ENCODE peak calls at places on chromosomes 3 and 15, in six cellular contexts. One of them, this sample, is unnamed.

GRCh38 chr3:66997560-66998074 is 490 bp upstream of the KBTBD8 start:
- DNase-seq in H9: no peak
- DNase-seq in H1: no peak
- DNase-seq in neuronal stem cell: no peak
- DNase-seq in trophoblast cell: peak; percentile 55
- DNase-seq in IMR-90: peak; percentile 76
- DNase-seq in this sample: no peak

GRCh38 chr3:195911946-195912270 is 3.6 kb upstream of the TNK2 start:
- DNase-seq in H1: no peak
- DNase-seq in IMR-90: no peak
- DNase-seq in H9: peak; percentile 45
- DNase-seq in neuronal stem cell: no peak
- DNase-seq in trophoblast cell: peak; percentile 12
- DNase-seq in this sample: no peak

GRCh38 chr15:71706461-71707229 is 103.7 kb upstream of the NR2E3 start:
- DNase-seq in H9: no peak
- DNase-seq in IMR-90: no peak
- DNase-seq in H1: no peak
- DNase-seq in neuronal stem cell: no peak
- DNase-seq in trophoblast cell: no peak
- DNase-seq in this sample: no peak

GRCh38 chr3:56005196-56005805 is 463.0 kb downstream of the ERC2 start:
- DNase-seq in IMR-90: no peak
- DNase-seq in H9: no peak
- DNase-seq in trophoblast cell: no peak
- DNase-seq in neuronal stem cell: no peak
- DNase-seq in H1: no peak
- DNase-seq in this sample: no peak

GRCh38 chr3:59286791-59287531 is 237.1 kb upstream of the CFAP20DC start:
- DNase-seq in H1: no peak
- DNase-seq in H9: no peak
- DNase-seq in neuronal stem cell: no peak
- DNase-seq in trophoblast cell: no peak
- DNase-seq in IMR-90: peak; percentile 21
- DNase-seq in this sample: peak; percentile 90

GRCh38 chr3:132900479-132900878 is 137.7 kb upstream of the TMEM108 start:
- DNase-seq in IMR-90: no peak
- DNase-seq in H9: no peak
- DNase-seq in neuronal stem cell: no peak
- DNase-seq in H1: no peak
- DNase-seq in trophoblast cell: no peak
- DNase-seq in this sample: no peak

GRCh38 chr3:43338295-43338694 is 52.0 kb downstream of the SNRK start:
- DNase-seq in IMR-90: peak; percentile 13
- DNase-seq in neuronal stem cell: no peak
- DNase-seq in H1: no peak
- DNase-seq in H9: no peak
- DNase-seq in trophoblast cell: no peak
- DNase-seq in this sample: peak; percentile 25

GRCh38 chr15:60044636-60045273 is 40.6 kb downstream of the FOXB1 start:
- DNase-seq in neuronal stem cell: no peak
- DNase-seq in H9: no peak
- DNase-seq in trophoblast cell: no peak
- DNase-seq in IMR-90: no peak
- DNase-seq in H1: no peak
- DNase-seq in this sample: no peak

GRCh38 chr3:101171797-101172196 is 148.6 kb downstream of the IMPG2 start:
- DNase-seq in IMR-90: no peak
- DNase-seq in neuronal stem cell: no peak
- DNase-seq in H1: no peak
- DNase-seq in trophoblast cell: no peak
- DNase-seq in H9: no peak
- DNase-seq in this sample: no peak

GRCh38 chr3:63914312-63914711 is 2.1 kb upstream of the SCAANT1 start:
- DNase-seq in IMR-90: peak; percentile 30
- DNase-seq in trophoblast cell: no peak
- DNase-seq in H9: no peak
- DNase-seq in neuronal stem cell: no peak
- DNase-seq in H1: no peak
- DNase-seq in this sample: peak; percentile 37

GRCh38 chr3:100060685-100061484 is 53.4 kb downstream of the FILIP1L start:
- DNase-seq in trophoblast cell: no peak
- DNase-seq in neuronal stem cell: no peak
- DNase-seq in H9: no peak
- DNase-seq in H1: no peak
- DNase-seq in IMR-90: no peak
- DNase-seq in this sample: no peak

GRCh38 chr3:156160653-156161052 is 40.3 kb downstream of the KCNAB1 start:
- DNase-seq in H1: no peak
- DNase-seq in neuronal stem cell: no peak
- DNase-seq in trophoblast cell: no peak
- DNase-seq in IMR-90: no peak
- DNase-seq in H9: no peak
- DNase-seq in this sample: no peak

GRCh38 chr3:113166719-113167492 is 44.5 kb upstream of the BOC start:
- DNase-seq in neuronal stem cell: peak; percentile 35
- DNase-seq in H9: peak; percentile 57
- DNase-seq in trophoblast cell: no peak
- DNase-seq in IMR-90: peak; percentile 65
- DNase-seq in H1: no peak
- DNase-seq in this sample: peak; percentile 63

GRCh38 chr3:41200669-41201021 is 1.3 kb downstream of the CTNNB1 start:
- DNase-seq in trophoblast cell: peak; percentile 14
- DNase-seq in neuronal stem cell: peak; percentile 54
- DNase-seq in H9: no peak
- DNase-seq in H1: no peak
- DNase-seq in IMR-90: peak; percentile 51
- DNase-seq in this sample: peak; percentile 78

GRCh38 chr15:76177491-76178040 is 117.8 kb downstream of the TMEM266 start:
- DNase-seq in IMR-90: peak; percentile 17
- DNase-seq in neuronal stem cell: no peak
- DNase-seq in H1: no peak
- DNase-seq in H9: no peak
- DNase-seq in trophoblast cell: no peak
- DNase-seq in this sample: peak; percentile 43

GRCh38 chr15:80811781-80812180 is 32.6 kb downstream of the CEMIP start:
- DNase-seq in IMR-90: no peak
- DNase-seq in H9: no peak
- DNase-seq in trophoblast cell: peak; percentile 88
- DNase-seq in neuronal stem cell: no peak
- DNase-seq in H1: no peak
- DNase-seq in this sample: no peak

GRCh38 chr3:39146083-39146501 is 7.3 kb downstream of the CSRNP1 start:
- DNase-seq in trophoblast cell: peak; percentile 55
- DNase-seq in neuronal stem cell: no peak
- DNase-seq in H9: peak; percentile 29
- DNase-seq in H1: no peak
- DNase-seq in IMR-90: no peak
- DNase-seq in this sample: peak; percentile 65

GRCh38 chr3:136353461-136353860 is 103.3 kb downstream of the PCCB start:
- DNase-seq in H1: no peak
- DNase-seq in IMR-90: no peak
- DNase-seq in neuronal stem cell: no peak
- DNase-seq in H9: no peak
- DNase-seq in trophoblast cell: no peak
- DNase-seq in this sample: no peak

GRCh38 chr15:90828111-90828510 is 40.3 kb upstream of the FURIN start:
- DNase-seq in trophoblast cell: no peak
- DNase-seq in neuronal stem cell: no peak
- DNase-seq in H9: no peak
- DNase-seq in IMR-90: no peak
- DNase-seq in H1: no peak
- DNase-seq in this sample: no peak

GRCh38 chr15:40344631-40345120 is 3.9 kb upstream of the CCDC9B start:
- DNase-seq in neuronal stem cell: no peak
- DNase-seq in IMR-90: peak; percentile 69
- DNase-seq in trophoblast cell: no peak
- DNase-seq in H9: peak; percentile 77
- DNase-seq in H1: no peak
- DNase-seq in this sample: peak; percentile 75

GRCh38 chr3:187484547-187485325 is 116.6 kb downstream of the RTP4 start:
- DNase-seq in IMR-90: no peak
- DNase-seq in trophoblast cell: no peak
- DNase-seq in H1: no peak
- DNase-seq in H9: no peak
- DNase-seq in neuronal stem cell: no peak
- DNase-seq in this sample: no peak

GRCh38 chr3:28916713-28917499 is 364.0 kb upstream of the RBMS3 start:
- DNase-seq in IMR-90: peak; percentile 65
- DNase-seq in H1: peak; percentile 0
- DNase-seq in H9: peak; percentile 36
- DNase-seq in trophoblast cell: no peak
- DNase-seq in neuronal stem cell: peak; percentile 12
- DNase-seq in this sample: peak; percentile 69

GRCh38 chr3:113148307-113148703 is 63.1 kb upstream of the BOC start:
- DNase-seq in trophoblast cell: no peak
- DNase-seq in H9: no peak
- DNase-seq in neuronal stem cell: no peak
- DNase-seq in H1: no peak
- DNase-seq in IMR-90: no peak
- DNase-seq in this sample: no peak

GRCh38 chr15:69861331-69862171 is 236.2 kb downstream of the TLE3 start:
- DNase-seq in IMR-90: peak; percentile 62
- DNase-seq in H1: no peak
- DNase-seq in trophoblast cell: peak; percentile 95
- DNase-seq in H9: no peak
- DNase-seq in neuronal stem cell: no peak
- DNase-seq in this sample: peak; percentile 97
- H2AK5ac ChIP-seq in IMR-90: peak overlapping the region; percentile 83
- H2AK5ac ChIP-seq in H1: no peak overlapping the region
- H2AK5ac ChIP-seq in trophoblast cell: no peak overlapping the region
- H2AK5ac ChIP-seq in H9: no peak overlapping the region
- H2AK5ac ChIP-seq in neuronal stem cell: no peak overlapping the region
- H2AK5ac ChIP-seq in this sample: no peak overlapping the region

DNA sequence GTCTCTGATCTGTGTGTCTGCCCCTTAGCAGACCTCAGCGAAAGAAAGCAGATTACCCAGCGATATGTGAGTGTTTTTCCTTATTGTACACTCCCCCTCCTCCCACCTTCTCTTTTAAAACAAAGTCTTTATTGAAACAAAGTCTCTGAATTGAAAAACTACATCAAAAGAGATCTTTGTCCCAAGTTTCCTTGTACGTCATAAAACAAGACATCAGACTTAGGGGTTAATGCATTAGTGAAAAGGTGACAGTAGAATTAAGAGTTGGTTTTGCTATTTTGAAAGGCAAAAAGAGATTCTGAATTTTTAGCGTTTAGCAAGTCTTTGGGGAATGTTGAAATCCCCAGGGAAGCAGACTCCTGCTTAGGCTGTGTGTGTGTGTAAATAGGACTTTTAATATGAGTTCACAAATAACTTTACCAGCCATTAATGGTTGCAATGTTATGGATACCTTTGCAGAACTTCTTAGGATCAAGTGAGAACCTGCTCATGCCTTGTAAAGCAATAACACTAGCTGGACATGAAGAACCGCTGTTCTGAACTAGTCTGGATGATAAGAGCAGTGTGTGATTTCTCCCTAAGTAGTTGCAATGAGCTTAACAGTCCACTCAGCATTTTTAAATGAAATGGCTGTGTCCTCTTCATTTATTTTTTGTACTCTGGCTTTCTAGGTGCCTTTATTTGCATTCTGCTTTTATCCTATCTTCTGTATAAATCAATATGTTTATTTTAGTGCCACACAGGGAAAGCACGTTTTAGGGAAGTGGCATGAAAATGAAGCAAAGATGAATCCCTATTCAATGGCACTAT is 136.6 kb downstream of the MCTP2 start:
- DNase-seq in H9: no peak
- DNase-seq in neuronal stem cell: no peak
- DNase-seq in trophoblast cell: no peak
- DNase-seq in IMR-90: no peak
- DNase-seq in H1: no peak
- DNase-seq in this sample: no peak
- H3K14ac ChIP-seq in H9: no peak overlapping the region
- H3K14ac ChIP-seq in neuronal stem cell: no peak overlapping the region
- H3K14ac ChIP-seq in trophoblast cell: no peak overlapping the region
- H3K14ac ChIP-seq in IMR-90: no peak overlapping the region
- H3K14ac ChIP-seq in H1: no peak overlapping the region
- H3K14ac ChIP-seq in this sample: no peak overlapping the region

GRCh38 chr15:70503073-70503745 is 260.1 kb downstream of the UACA start:
- DNase-seq in IMR-90: no peak
- DNase-seq in neuronal stem cell: no peak
- DNase-seq in H1: no peak
- DNase-seq in trophoblast cell: no peak
- DNase-seq in H9: no peak
- DNase-seq in this sample: no peak

GRCh38 chr15:70503798-70504304 is 259.5 kb downstream of the UACA start:
- DNase-seq in IMR-90: no peak
- DNase-seq in trophoblast cell: no peak
- DNase-seq in H9: no peak
- DNase-seq in H1: no peak
- DNase-seq in neuronal stem cell: no peak
- DNase-seq in this sample: no peak

GRCh38 chr15:70504988-70505387 is 258.4 kb downstream of the UACA start:
- DNase-seq in neuronal stem cell: no peak
- DNase-seq in IMR-90: no peak
- DNase-seq in H1: no peak
- DNase-seq in trophoblast cell: no peak
- DNase-seq in H9: no peak
- DNase-seq in this sample: no peak

GRCh38 chr15:70505411-70505919 is 257.9 kb downstream of the UACA start:
- DNase-seq in H1: no peak
- DNase-seq in trophoblast cell: peak; percentile 74
- DNase-seq in IMR-90: peak; percentile 87
- DNase-seq in neuronal stem cell: no peak
- DNase-seq in H9: no peak
- DNase-seq in this sample: peak; percentile 88

GRCh38 chr15:70504305-70504951 is 258.9 kb downstream of the UACA start:
- DNase-seq in trophoblast cell: peak; percentile 29
- DNase-seq in neuronal stem cell: no peak
- DNase-seq in IMR-90: peak; percentile 55
- DNase-seq in H9: no peak
- DNase-seq in H1: no peak
- DNase-seq in this sample: peak; percentile 71
- H2AK5ac ChIP-seq in trophoblast cell: no peak overlapping the region
- H2AK5ac ChIP-seq in neuronal stem cell: peak overlapping the region; percentile 65
- H2AK5ac ChIP-seq in IMR-90: peak overlapping the region; percentile 45
- H2AK5ac ChIP-seq in H9: no peak overlapping the region
- H2AK5ac ChIP-seq in H1: no peak overlapping the region
- H2AK5ac ChIP-seq in this sample: peak overlapping the region; percentile 62

GRCh38 chr3:122520861-122521260 is 6.1 kb upstream of the KPNA1 start:
- DNase-seq in neuronal stem cell: no peak
- DNase-seq in IMR-90: peak; percentile 73
- DNase-seq in trophoblast cell: no peak
- DNase-seq in H1: no peak
- DNase-seq in H9: no peak
- DNase-seq in this sample: no peak

GRCh38 chr3:122519693-122520092 is 5.0 kb upstream of the KPNA1 start:
- DNase-seq in H9: no peak
- DNase-seq in IMR-90: no peak
- DNase-seq in neuronal stem cell: no peak
- DNase-seq in trophoblast cell: no peak
- DNase-seq in H1: no peak
- DNase-seq in this sample: no peak

GRCh38 chr3:122523317-122523716 is 8.6 kb upstream of the KPNA1 start:
- DNase-seq in trophoblast cell: no peak
- DNase-seq in H9: no peak
- DNase-seq in IMR-90: no peak
- DNase-seq in H1: no peak
- DNase-seq in neuronal stem cell: no peak
- DNase-seq in this sample: no peak
- H3K14ac ChIP-seq in trophoblast cell: no peak overlapping the region
- H3K14ac ChIP-seq in H9: no peak overlapping the region
- H3K14ac ChIP-seq in IMR-90: no peak overlapping the region
- H3K14ac ChIP-seq in H1: no peak overlapping the region
- H3K14ac ChIP-seq in neuronal stem cell: no peak overlapping the region
- H3K14ac ChIP-seq in this sample: no peak overlapping the region

This sample was measured in mesenchymal stem cell.